ENCODE peak calls at places on chromosomes 6 and 20, in seven cellular contexts. One of them, this sample, is unnamed.
A peak's percentile ranks its signal among the peaks of the same experiment; 100 is the strongest.

GRCh38 chr6:33418690-33419291 is 884 bp upstream of the CUTA start:
- DNase-seq in lower lobe of right lung: no peak
- DNase-seq in brain microvascular endothelial cell: peak; percentile 47
- DNase-seq in mammary epithelial cell: no peak
- DNase-seq in fibroblast of lung: peak; percentile 36
- DNase-seq in fibroblast of pulmonary artery: peak; percentile 46
- DNase-seq in foreskin fibroblast: no peak
- DNase-seq in this sample: no peak

GRCh38 chr6:126548301-126548700 is 208.4 kb downstream of the CENPW start:
- DNase-seq in lower lobe of right lung: no peak
- DNase-seq in brain microvascular endothelial cell: no peak
- DNase-seq in mammary epithelial cell: no peak
- DNase-seq in fibroblast of lung: no peak
- DNase-seq in fibroblast of pulmonary artery: no peak
- DNase-seq in foreskin fibroblast: no peak
- DNase-seq in this sample: no peak

GRCh38 chr6:101722991-101723579 is 329.6 kb downstream of the GRIK2 start:
- DNase-seq in lower lobe of right lung: no peak
- DNase-seq in brain microvascular endothelial cell: peak; percentile 69
- DNase-seq in mammary epithelial cell: peak; percentile 83
- DNase-seq in fibroblast of lung: peak; percentile 89
- DNase-seq in fibroblast of pulmonary artery: peak; percentile 95
- DNase-seq in foreskin fibroblast: peak; percentile 81
- DNase-seq in this sample: no peak

GRCh38 chr6:40112350-40112749 is 178.1 kb upstream of the MOCS1 start:
- DNase-seq in lower lobe of right lung: no peak
- DNase-seq in brain microvascular endothelial cell: no peak
- DNase-seq in mammary epithelial cell: no peak
- DNase-seq in fibroblast of lung: no peak
- DNase-seq in fibroblast of pulmonary artery: no peak
- DNase-seq in foreskin fibroblast: no peak
- DNase-seq in this sample: no peak

GRCh38 chr6:15260099-15260821 is 14.4 kb downstream of the JARID2 start:
- DNase-seq in lower lobe of right lung: no peak
- DNase-seq in brain microvascular endothelial cell: no peak
- DNase-seq in mammary epithelial cell: no peak
- DNase-seq in fibroblast of lung: peak; percentile 84
- DNase-seq in fibroblast of pulmonary artery: peak; percentile 60
- DNase-seq in foreskin fibroblast: no peak
- DNase-seq in this sample: no peak

GRCh38 chr20:5267092-5267491 is 49.7 kb downstream of the PROKR2 start:
- DNase-seq in lower lobe of right lung: no peak
- DNase-seq in brain microvascular endothelial cell: no peak
- DNase-seq in mammary epithelial cell: no peak
- DNase-seq in fibroblast of lung: no peak
- DNase-seq in fibroblast of pulmonary artery: no peak
- DNase-seq in foreskin fibroblast: no peak
- DNase-seq in this sample: no peak

GRCh38 chr20:5621305-5621704 is 128.9 kb upstream of the SHLD1 start:
- DNase-seq in lower lobe of right lung: no peak
- DNase-seq in brain microvascular endothelial cell: no peak
- DNase-seq in mammary epithelial cell: peak; percentile 45
- DNase-seq in fibroblast of lung: peak; percentile 69
- DNase-seq in fibroblast of pulmonary artery: peak; percentile 51
- DNase-seq in foreskin fibroblast: no peak
- DNase-seq in this sample: no peak

GRCh38 chr20:16428112-16428511 is 145.1 kb downstream of the KIF16B start:
- DNase-seq in lower lobe of right lung: no peak
- DNase-seq in brain microvascular endothelial cell: no peak
- DNase-seq in mammary epithelial cell: no peak
- DNase-seq in fibroblast of lung: no peak
- DNase-seq in fibroblast of pulmonary artery: no peak
- DNase-seq in foreskin fibroblast: no peak
- DNase-seq in this sample: no peak

GRCh38 chr20:39823239-39823638 is 861.1 kb downstream of the DHX35 start:
- DNase-seq in lower lobe of right lung: no peak
- DNase-seq in brain microvascular endothelial cell: peak; percentile 93
- DNase-seq in mammary epithelial cell: peak; percentile 44
- DNase-seq in fibroblast of lung: peak; percentile 98
- DNase-seq in fibroblast of pulmonary artery: peak; percentile 44
- DNase-seq in foreskin fibroblast: peak; percentile 6
- DNase-seq in this sample: no peak

GRCh38 chr6:17816921-17817611 is 110.3 kb upstream of the NUP153 start:
- DNase-seq in lower lobe of right lung: no peak
- DNase-seq in brain microvascular endothelial cell: no peak
- DNase-seq in mammary epithelial cell: no peak
- DNase-seq in fibroblast of lung: peak; percentile 36
- DNase-seq in fibroblast of pulmonary artery: peak; percentile 51
- DNase-seq in foreskin fibroblast: peak; percentile 21
- DNase-seq in this sample: no peak

GRCh38 chr20:41040855-41041254 is 12.2 kb downstream of the TOP1 start:
- DNase-seq in lower lobe of right lung: no peak
- DNase-seq in brain microvascular endothelial cell: no peak
- DNase-seq in mammary epithelial cell: no peak
- DNase-seq in fibroblast of lung: no peak
- DNase-seq in fibroblast of pulmonary artery: no peak
- DNase-seq in foreskin fibroblast: no peak
- DNase-seq in this sample: no peak

GRCh38 chr6:161151660-161152526 is 122.0 kb downstream of the AGPAT4 start:
- DNase-seq in lower lobe of right lung: no peak
- DNase-seq in brain microvascular endothelial cell: no peak
- DNase-seq in mammary epithelial cell: no peak
- DNase-seq in fibroblast of lung: no peak
- DNase-seq in fibroblast of pulmonary artery: no peak
- DNase-seq in foreskin fibroblast: no peak
- DNase-seq in this sample: no peak

GRCh38 chr6:133132583-133132982 is 108.6 kb upstream of the EYA4 start:
- DNase-seq in lower lobe of right lung: no peak
- DNase-seq in brain microvascular endothelial cell: no peak
- DNase-seq in mammary epithelial cell: no peak
- DNase-seq in fibroblast of lung: no peak
- DNase-seq in fibroblast of pulmonary artery: no peak
- DNase-seq in foreskin fibroblast: no peak
- DNase-seq in this sample: no peak

GRCh38 chr6:150296890-150297289 is 71.9 kb upstream of the IYD start:
- DNase-seq in lower lobe of right lung: no peak
- DNase-seq in brain microvascular endothelial cell: no peak
- DNase-seq in mammary epithelial cell: no peak
- DNase-seq in fibroblast of lung: no peak
- DNase-seq in fibroblast of pulmonary artery: no peak
- DNase-seq in foreskin fibroblast: no peak
- DNase-seq in this sample: no peak

DNA sequence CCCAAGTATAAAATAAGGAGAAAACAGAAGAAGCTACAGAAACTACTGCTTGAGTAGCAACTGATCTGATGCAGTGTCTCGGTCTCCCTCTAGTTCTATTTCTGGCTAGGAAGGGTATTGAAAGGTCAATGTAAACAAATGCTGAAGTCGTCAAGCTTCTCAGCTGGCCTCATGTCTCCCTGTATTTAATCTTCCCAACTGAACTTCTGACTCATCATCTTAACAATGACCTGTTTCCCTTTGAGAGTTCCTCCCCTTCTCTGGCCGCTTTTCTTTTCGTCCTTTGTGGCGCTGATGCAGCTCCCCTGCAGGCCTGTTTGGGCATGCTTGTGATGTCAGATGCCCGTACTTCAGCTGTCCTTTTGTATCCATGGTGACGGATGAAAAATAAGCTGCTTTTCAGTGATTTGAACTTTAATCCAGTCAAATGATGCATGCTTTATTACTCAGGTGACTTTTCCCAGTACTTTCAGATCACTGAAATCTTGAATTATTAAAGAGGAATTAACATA is 7.8 kb upstream of the LCA5 start:
- DNase-seq in lower lobe of right lung: peak; percentile 67
- DNase-seq in brain microvascular endothelial cell: peak; percentile 100
- DNase-seq in mammary epithelial cell: peak; percentile 100
- DNase-seq in fibroblast of lung: peak; percentile 100
- DNase-seq in fibroblast of pulmonary artery: peak; percentile 100
- DNase-seq in foreskin fibroblast: peak; percentile 96
- DNase-seq in this sample: peak; percentile 87
- H3K4me3 ChIP-seq in lower lobe of right lung: no peak overlapping the region
- H3K4me3 ChIP-seq in brain microvascular endothelial cell: no peak overlapping the region
- H3K4me3 ChIP-seq in mammary epithelial cell: no peak overlapping the region
- H3K4me3 ChIP-seq in fibroblast of lung: peak overlapping the region; percentile 20
- H3K4me3 ChIP-seq in fibroblast of pulmonary artery: peak overlapping the region; percentile 16
- H3K4me3 ChIP-seq in foreskin fibroblast: no peak overlapping the region
- H3K4me3 ChIP-seq in this sample: peak overlapping the region; percentile 41

GRCh38 chr6:21664263-21665081 is 70.9 kb downstream of the SOX4 start:
- DNase-seq in lower lobe of right lung: peak; percentile 53
- DNase-seq in brain microvascular endothelial cell: no peak
- DNase-seq in mammary epithelial cell: peak; percentile 14
- DNase-seq in fibroblast of lung: peak; percentile 47
- DNase-seq in fibroblast of pulmonary artery: peak; percentile 35
- DNase-seq in foreskin fibroblast: no peak
- DNase-seq in this sample: no peak
- H3K4me3 ChIP-seq in lower lobe of right lung: peak overlapping the region; percentile 59
- H3K4me3 ChIP-seq in brain microvascular endothelial cell: peak overlapping the region; percentile 60
- H3K4me3 ChIP-seq in mammary epithelial cell: peak overlapping the region; percentile 53
- H3K4me3 ChIP-seq in fibroblast of lung: peak overlapping the region; percentile 61
- H3K4me3 ChIP-seq in fibroblast of pulmonary artery: peak overlapping the region; percentile 69
- H3K4me3 ChIP-seq in foreskin fibroblast: peak overlapping the region; percentile 40
- H3K4me3 ChIP-seq in this sample: peak overlapping the region; percentile 86

GRCh38 chr6:27617700-27618689 is 145.1 kb upstream of the ZNF184 start:
- DNase-seq in lower lobe of right lung: no peak
- DNase-seq in brain microvascular endothelial cell: peak; percentile 65
- DNase-seq in mammary epithelial cell: peak; percentile 64
- DNase-seq in fibroblast of lung: peak; percentile 61
- DNase-seq in fibroblast of pulmonary artery: peak; percentile 62
- DNase-seq in foreskin fibroblast: no peak
- DNase-seq in this sample: no peak
- H3K4me3 ChIP-seq in lower lobe of right lung: peak overlapping the region; percentile 26
- H3K4me3 ChIP-seq in brain microvascular endothelial cell: peak overlapping the region; percentile 68
- H3K4me3 ChIP-seq in mammary epithelial cell: peak overlapping the region; percentile 78
- H3K4me3 ChIP-seq in fibroblast of lung: peak overlapping the region; percentile 79
- H3K4me3 ChIP-seq in fibroblast of pulmonary artery: peak overlapping the region; percentile 62
- H3K4me3 ChIP-seq in foreskin fibroblast: peak overlapping the region; percentile 49
- H3K4me3 ChIP-seq in this sample: peak overlapping the region; percentile 50

DNA sequence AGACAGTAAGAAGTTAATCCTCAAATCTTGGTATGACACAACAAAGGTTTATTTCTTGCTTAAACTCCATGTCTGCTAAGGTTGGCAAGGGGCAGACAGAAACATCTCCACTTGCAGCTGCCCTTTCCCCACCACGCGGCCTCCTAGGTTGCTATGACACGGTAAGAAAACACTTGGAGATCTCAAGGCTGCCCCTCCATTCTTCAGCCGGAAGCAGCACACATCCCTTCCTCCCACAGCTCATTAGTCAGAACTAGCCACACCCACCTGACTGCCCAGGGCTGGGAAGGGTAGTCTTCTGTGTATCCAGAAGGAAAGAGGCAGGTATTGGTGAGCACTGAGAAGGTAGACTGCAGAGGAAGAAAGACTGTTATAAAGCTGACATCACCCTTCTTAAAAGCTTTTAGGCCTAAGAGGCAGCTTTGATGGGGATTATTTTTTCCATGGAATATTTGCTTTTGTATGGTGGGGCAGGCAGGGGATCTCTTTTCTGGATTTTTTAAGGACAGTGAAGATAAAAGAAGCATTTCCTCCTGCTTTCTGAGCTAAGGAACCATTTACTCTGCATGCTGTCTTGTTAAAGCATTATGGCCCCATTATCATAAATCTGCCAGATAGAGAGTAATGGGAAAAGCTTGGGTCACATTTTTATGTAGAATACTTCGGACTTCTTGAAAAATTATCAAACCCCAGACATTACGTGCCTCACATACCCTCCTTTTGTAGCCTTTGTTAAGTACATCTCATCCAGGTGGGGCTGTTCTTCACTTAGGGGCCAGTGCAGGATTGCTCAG is 41.6 kb downstream of the MRAP2 start:
- DNase-seq in lower lobe of right lung: no peak
- DNase-seq in brain microvascular endothelial cell: peak; percentile 38
- DNase-seq in mammary epithelial cell: peak; percentile 50
- DNase-seq in fibroblast of lung: peak; percentile 36
- DNase-seq in fibroblast of pulmonary artery: peak; percentile 56
- DNase-seq in foreskin fibroblast: peak; percentile 6
- DNase-seq in this sample: no peak
- H3K4me3 ChIP-seq in lower lobe of right lung: no peak overlapping the region
- H3K4me3 ChIP-seq in brain microvascular endothelial cell: no peak overlapping the region
- H3K4me3 ChIP-seq in mammary epithelial cell: no peak overlapping the region
- H3K4me3 ChIP-seq in fibroblast of lung: no peak overlapping the region
- H3K4me3 ChIP-seq in fibroblast of pulmonary artery: no peak overlapping the region
- H3K4me3 ChIP-seq in foreskin fibroblast: no peak overlapping the region
- H3K4me3 ChIP-seq in this sample: no peak overlapping the region

GRCh38 chr6:16344756-16345155 is 106.4 kb downstream of the GMPR start:
- DNase-seq in lower lobe of right lung: no peak
- DNase-seq in brain microvascular endothelial cell: peak; percentile 83
- DNase-seq in mammary epithelial cell: no peak
- DNase-seq in fibroblast of lung: peak; percentile 79
- DNase-seq in fibroblast of pulmonary artery: peak; percentile 55
- DNase-seq in foreskin fibroblast: peak; percentile 72
- DNase-seq in this sample: no peak

GRCh38 chr6:16352258-16352635 is 113.9 kb downstream of the GMPR start:
- DNase-seq in lower lobe of right lung: no peak
- DNase-seq in brain microvascular endothelial cell: peak; percentile 76
- DNase-seq in mammary epithelial cell: no peak
- DNase-seq in fibroblast of lung: peak; percentile 61
- DNase-seq in fibroblast of pulmonary artery: peak; percentile 76
- DNase-seq in foreskin fibroblast: peak; percentile 68
- DNase-seq in this sample: no peak

GRCh38 chr6:16345449-16346330 is 107.3 kb downstream of the GMPR start:
- DNase-seq in lower lobe of right lung: no peak
- DNase-seq in brain microvascular endothelial cell: peak; percentile 67
- DNase-seq in mammary epithelial cell: peak; percentile 82
- DNase-seq in fibroblast of lung: peak; percentile 90
- DNase-seq in fibroblast of pulmonary artery: peak; percentile 65
- DNase-seq in foreskin fibroblast: peak; percentile 96
- DNase-seq in this sample: peak; percentile 9

GRCh38 chr6:16343593-16343992 is 105.2 kb downstream of the GMPR start:
- DNase-seq in lower lobe of right lung: no peak
- DNase-seq in brain microvascular endothelial cell: no peak
- DNase-seq in mammary epithelial cell: no peak
- DNase-seq in fibroblast of lung: peak; percentile 67
- DNase-seq in fibroblast of pulmonary artery: no peak
- DNase-seq in foreskin fibroblast: no peak
- DNase-seq in this sample: no peak

DNA sequence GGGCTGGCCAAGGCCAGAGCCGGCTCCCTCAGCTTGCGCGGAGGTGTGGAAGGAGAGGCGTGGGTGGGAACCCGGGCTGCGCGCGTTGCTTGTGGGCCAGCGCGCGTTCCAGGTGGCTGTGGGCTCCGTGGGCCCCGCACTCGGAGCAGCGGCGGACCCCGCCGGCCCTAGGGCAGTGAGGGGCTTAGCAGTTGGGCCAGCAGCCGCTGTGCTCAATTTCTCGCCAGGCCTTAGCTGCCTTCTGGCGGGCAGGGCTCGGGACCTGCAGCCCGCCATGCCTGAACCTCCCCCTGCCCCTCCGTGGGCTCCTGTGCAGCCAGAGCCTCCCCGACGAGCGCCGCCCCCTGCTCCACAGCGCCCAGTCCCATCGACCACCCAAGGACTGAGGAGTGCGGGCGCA is 108.4 kb downstream of the GMPR start:
- DNase-seq in lower lobe of right lung: no peak
- DNase-seq in brain microvascular endothelial cell: no peak
- DNase-seq in mammary epithelial cell: no peak
- DNase-seq in fibroblast of lung: no peak
- DNase-seq in fibroblast of pulmonary artery: no peak
- DNase-seq in foreskin fibroblast: no peak
- DNase-seq in this sample: no peak
- H3K4me3 ChIP-seq in lower lobe of right lung: no peak overlapping the region
- H3K4me3 ChIP-seq in brain microvascular endothelial cell: no peak overlapping the region
- H3K4me3 ChIP-seq in mammary epithelial cell: no peak overlapping the region
- H3K4me3 ChIP-seq in fibroblast of lung: no peak overlapping the region
- H3K4me3 ChIP-seq in fibroblast of pulmonary artery: no peak overlapping the region
- H3K4me3 ChIP-seq in foreskin fibroblast: no peak overlapping the region
- H3K4me3 ChIP-seq in this sample: no peak overlapping the region

This sample was measured in coronary artery.